ENCODE peak calls at places on chromosomes 2 and 18, in four cellular contexts. T is ovary, X is left ventricle myocardium inferior, P is IMR-90. D is an unnamed sample. For H3K27me3, the result is how much of the 10 kb centered on the place peaks cover.

GRCh38 chr2:239300871-239301742 is 99.7 kb downstream of the HDAC4 start:
- DNase-seq in T (peak), X (peak), P (no peak), D (peak)

GRCh38 chr18:45066868-45067267 is 386.2 kb downstream of the SETBP1 start:
- DNase-seq in T (no peak), X (peak), P (no peak), D (no peak)

GRCh38 chr2:45830322-45830721 is 178.8 kb downstream of the PRKCE start:
- DNase-seq in T (no peak), X (no peak), P (no peak), D (no peak)

GRCh38 chr2:132608222-132608795 is 61.7 kb downstream of the LYPD1 start:
- DNase-seq in T (no peak), X (no peak), P (no peak), D (no peak)

GRCh38 chr2:11592671-11593574 is 59.1 kb downstream of the GREB1 start:
- DNase-seq in T (peak), X (no peak), P (no peak), D (peak)

GRCh38 chr18:62768172-62768943 is 53.0 kb downstream of the PHLPP1 start:
- DNase-seq in T (no peak), X (no peak), P (no peak), D (no peak)

GRCh38 chr2:191357682-191358081 is 112.5 kb downstream of the MYO1B start:
- DNase-seq in T (no peak), X (no peak), P (no peak), D (no peak)

GRCh38 chr18:31499157-31499524 is 1.2 kb downstream of the DSG2 start:
- DNase-seq in T (no peak), X (no peak), P (no peak), D (no peak)

GRCh38 chr2:170006592-170007327 is 171.2 kb upstream of the MYO3B start:
- DNase-seq in T (no peak), X (no peak), P (peak), D (no peak)

GRCh38 chr2:236863729-236864126 is 222.0 kb upstream of the COPS8 start:
- DNase-seq in T (no peak), X (no peak), P (no peak), D (no peak)

GRCh38 chr18:41666251-41666650 is 288.8 kb upstream of the PIK3C3 start:
- DNase-seq in T (no peak), X (no peak), P (no peak), D (no peak)

GRCh38 chr2:160882906-160883305 is 277.3 kb upstream of the TANK start:
- DNase-seq in T (no peak), X (no peak), P (no peak), D (no peak)

GRCh38 chr2:120382541-120383144 is 36.7 kb downstream of the INHBB start:
- DNase-seq in T (no peak), X (peak), P (no peak), D (no peak)
- H3K27me3 ChIP-seq in T (under half), X (under half), P (half or more), D (under half)

GRCh38 chr2:120014231-120014990 is 1.5 kb downstream of the EPB41L5 start:
- DNase-seq in T (no peak), X (no peak), P (no peak), D (peak)
- H3K4me3 ChIP-seq in T (peak), X (peak), P (peak), D (no peak)

DNA sequence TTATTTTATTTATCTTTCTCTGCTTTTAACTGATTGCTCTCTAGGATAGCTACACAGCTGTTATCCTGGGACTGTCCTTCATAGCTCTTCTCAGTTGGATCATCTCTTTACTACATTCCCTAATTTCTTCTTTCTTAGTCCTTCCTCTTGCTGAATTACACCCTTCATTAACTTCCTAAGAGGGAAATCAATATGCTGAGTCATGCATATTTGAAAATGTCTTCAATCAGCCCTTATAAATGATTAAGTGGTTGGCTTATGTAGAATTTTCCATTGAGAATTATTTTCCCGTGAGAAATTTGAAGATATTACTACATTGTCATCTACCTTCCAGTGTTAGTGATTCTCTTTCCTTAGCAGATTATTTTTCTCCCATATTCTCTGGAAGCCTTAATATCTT is 214.2 kb downstream of the SOCS6 start:
- DNase-seq in T (no peak), X (no peak), P (no peak), D (no peak)
- H3K27me3 ChIP-seq in T (under half), X (under half), P (under half), D (under half)

GRCh38 chr2:100141906-100142305 is 484 bp downstream of the AFF3 start:
- DNase-seq in T (no peak), X (no peak), P (no peak), D (no peak)
- H3K4me3 ChIP-seq in T (no peak), X (no peak), P (no peak), D (no peak)

GRCh38 chr18:47247833-47248609 is 3.4 kb downstream of the SKOR2 start:
- DNase-seq in T (no peak), X (no peak), P (no peak), D (no peak)
- H3K27me3 ChIP-seq in T (under half), X (half or more), P (half or more), D (under half)

GRCh38 chr2:58237741-58238140 is 3.4 kb downstream of the FANCL start:
- DNase-seq in T (no peak), X (no peak), P (no peak), D (no peak)

GRCh38 chr2:58240595-58240937 is 559 bp downstream of the FANCL start:
- DNase-seq in T (no peak), X (no peak), P (no peak), D (no peak)

GRCh38 chr2:58235988-58236387 is 5.1 kb downstream of the FANCL start:
- DNase-seq in T (no peak), X (no peak), P (no peak), D (no peak)

GRCh38 chr2:58239243-58239642 is 1.9 kb downstream of the FANCL start:
- DNase-seq in T (no peak), X (no peak), P (no peak), D (no peak)

GRCh38 chr2:58240938-58241755 is at the start of gene FANCL:
- DNase-seq in T (peak), X (peak), P (peak), D (peak)
- H3K4me3 ChIP-seq in T (peak), X (peak), P (peak), D (peak)